ENCODE peak calls at places on chromosomes 12 and 14, in ten cellular contexts. C is fibroblast of the aortic adventitia; A is right atrium auricular region; R is fibroblast of lung; U is CD8-positive, alpha-beta T cell; N is K562; Q is dorsolateral prefrontal cortex; P is psoas muscle; W is fibroblast of pulmonary artery; H is cardiac fibroblast. J is an unnamed sample.

GRCh38 chr14:101518611-101519048 is 42.7 kb upstream of the DIO3 start:
- DNase-seq in C (no peak), A (peak), R (no peak), U (no peak), N (no peak), Q (no peak), P (peak), W (no peak), H (no peak), J (no peak)

GRCh38 chr12:119229837-119230236 is 51.1 kb downstream of the HSPB8 start:
- DNase-seq in C (peak), A (peak), R (peak), U (no peak), N (peak), Q (peak), P (peak), W (peak), H (peak), J (no peak)

GRCh38 chr14:93120952-93121834 is 5.5 kb upstream of the ITPK1 start:
- DNase-seq in C (no peak), A (no peak), R (no peak), U (no peak), N (no peak), Q (no peak), P (no peak), W (no peak), H (no peak), J (no peak)

GRCh38 chr12:25286837-25287236 is 36.1 kb upstream of the KRAS start:
- DNase-seq in C (no peak), A (no peak), R (no peak), U (no peak), N (no peak), Q (no peak), P (no peak), W (no peak), H (no peak), J (no peak)

GRCh38 chr14:104048758-104049496 is 36.6 kb upstream of the ASPG start:
- DNase-seq in C (no peak), A (no peak), R (peak), U (no peak), N (no peak), Q (no peak), P (no peak), W (peak), H (peak), J (no peak)

GRCh38 chr14:45199246-45199645 is 53.8 kb downstream of the MIS18BP1 start:
- DNase-seq in C (peak), A (no peak), R (peak), U (no peak), N (no peak), Q (no peak), P (no peak), W (peak), H (peak), J (no peak)

GRCh38 chr14:91249841-91250616 is 5.5 kb upstream of the GPR68 start:
- DNase-seq in C (no peak), A (no peak), R (peak), U (no peak), N (peak), Q (no peak), P (no peak), W (no peak), H (peak), J (peak)

GRCh38 chr12:49230810-49231209 is 34.1 kb upstream of the TUBA1C start:
- DNase-seq in C (no peak), A (no peak), R (no peak), U (no peak), N (no peak), Q (no peak), P (no peak), W (no peak), H (no peak), J (no peak)

GRCh38 chr14:21104448-21105060 is 3.7 kb downstream of the TMEM253 start:
- DNase-seq in C (peak), A (peak), R (peak), U (peak), N (peak), Q (peak), P (peak), W (peak), H (peak), J (no peak)

GRCh38 chr12:4293299-4293941 is 19.9 kb downstream of the CCND2 start:
- DNase-seq in C (no peak), A (no peak), R (no peak), U (no peak), N (no peak), Q (no peak), P (no peak), W (no peak), H (no peak), J (no peak)

GRCh38 chr14:101823511-101824120 is 62.1 kb downstream of the PPP2R5C start:
- DNase-seq in C (peak), A (no peak), R (peak), U (no peak), N (no peak), Q (peak), P (no peak), W (no peak), H (peak), J (no peak)

GRCh38 chr12:72271401-72271740 is 799 bp upstream of the TRHDE start:
- DNase-seq in C (no peak), A (peak), R (peak), U (no peak), N (no peak), Q (peak), P (no peak), W (no peak), H (peak), J (no peak)

GRCh38 chr12:93571854-93572711 is at the start of gene SOCS2:
- DNase-seq in C (no peak), A (no peak), R (peak), U (no peak), N (peak), Q (no peak), P (peak), W (peak), H (no peak), J (no peak)

GRCh38 chr14:104688755-104689619 is at the start of gene INF2:
- DNase-seq in C (peak), A (no peak), R (peak), U (no peak), N (peak), Q (no peak), P (peak), W (peak), H (peak), J (no peak)

GRCh38 chr12:546920-547845 is 87.4 kb downstream of the B4GALNT3 start:
- DNase-seq in C (peak), A (no peak), R (peak), U (peak), N (peak), Q (peak), P (peak), W (peak), H (peak), J (no peak)

GRCh38 chr14:92932448-92933395 is 9.8 kb downstream of the CHGA start:
- DNase-seq in C (no peak), A (no peak), R (no peak), U (no peak), N (no peak), Q (no peak), P (no peak), W (no peak), H (no peak), J (no peak)

GRCh38 chr12:96208801-96209534 is 14.8 kb downstream of the ELK3 start:
- DNase-seq in C (peak), A (no peak), R (no peak), U (no peak), N (no peak), Q (no peak), P (no peak), W (peak), H (peak), J (no peak)

GRCh38 chr12:84599539-84599938 is 313.1 kb downstream of the SLC6A15 start:
- DNase-seq in C (peak), A (no peak), R (peak), U (no peak), N (no peak), Q (no peak), P (no peak), W (peak), H (peak), J (peak)

GRCh38 chr12:56928262-56928661 is 5.9 kb downstream of the SDR9C7 start:
- DNase-seq in C (no peak), A (no peak), R (no peak), U (no peak), N (no peak), Q (no peak), P (no peak), W (no peak), H (no peak), J (no peak)

GRCh38 chr12:130632582-130633174 is 83.4 kb downstream of the RIMBP2 start:
- DNase-seq in C (no peak), A (no peak), R (no peak), U (no peak), N (no peak), Q (no peak), P (no peak), W (no peak), H (no peak), J (no peak)

GRCh38 chr14:104586832-104587620 is 7.5 kb downstream of the C14orf180 start:
- DNase-seq in C (no peak), A (peak), R (no peak), U (no peak), N (no peak), Q (peak), P (peak), W (no peak), H (peak), J (no peak)

GRCh38 chr12:9404469-9405260 is 196.5 kb upstream of the PZP start:
- DNase-seq in C (no peak), A (no peak), R (no peak), U (no peak), N (no peak), Q (no peak), P (peak), W (no peak), H (no peak), J (no peak)

GRCh38 chr14:104968541-104969401 is 9.4 kb downstream of the AHNAK2 start:
- DNase-seq in C (peak), A (no peak), R (peak), U (no peak), N (no peak), Q (no peak), P (peak), W (peak), H (peak), J (no peak)

GRCh38 chr14:100578552-100578951 is 8.7 kb downstream of the BEGAIN start:
- DNase-seq in C (no peak), A (no peak), R (no peak), U (no peak), N (no peak), Q (no peak), P (no peak), W (peak), H (peak), J (no peak)

GRCh38 chr12:11067514-11067913 is 5.4 kb upstream of the TAS2R46 start:
- DNase-seq in C (peak), A (no peak), R (peak), U (no peak), N (no peak), Q (no peak), P (no peak), W (peak), H (peak), J (peak)

GRCh38 chr12:47991106-47991550 is 13.1 kb downstream of the COL2A1 start:
- DNase-seq in C (no peak), A (no peak), R (no peak), U (no peak), N (no peak), Q (no peak), P (no peak), W (no peak), H (no peak), J (no peak)

GRCh38 chr12:42128327-42128726 is 16.3 kb downstream of the GXYLT1 start:
- DNase-seq in C (no peak), A (no peak), R (peak), U (no peak), N (no peak), Q (no peak), P (no peak), W (no peak), H (no peak), J (no peak)

GRCh38 chr14:37185670-37186069 is 12.1 kb upstream of the MIPOL1 start:
- DNase-seq in C (no peak), A (no peak), R (no peak), U (no peak), N (no peak), Q (no peak), P (no peak), W (no peak), H (no peak), J (no peak)

GRCh38 chr12:2101798-2102197 is 49.0 kb downstream of the CACNA1C start:
- DNase-seq in C (no peak), A (no peak), R (no peak), U (no peak), N (no peak), Q (no peak), P (no peak), W (no peak), H (no peak), J (no peak)

GRCh38 chr12:90896164-90896563 is 58.8 kb downstream of the CCER1 start:
- DNase-seq in C (peak), A (no peak), R (peak), U (no peak), N (no peak), Q (no peak), P (no peak), W (peak), H (peak), J (peak)

GRCh38 chr12:94834036-94834625 is 169.4 kb downstream of the NDUFA12 start:
- DNase-seq in C (no peak), A (no peak), R (no peak), U (no peak), N (no peak), Q (no peak), P (no peak), W (no peak), H (no peak), J (no peak)

GRCh38 chr14:21236948-21237797 is 32.1 kb downstream of the HNRNPC start:
- DNase-seq in C (no peak), A (no peak), R (no peak), U (no peak), N (no peak), Q (no peak), P (no peak), W (no peak), H (no peak), J (no peak)

GRCh38 chr12:81615031-81615430 is 144.1 kb downstream of the PPFIA2 start:
- DNase-seq in C (no peak), A (no peak), R (peak), U (no peak), N (no peak), Q (no peak), P (no peak), W (no peak), H (no peak), J (no peak)

GRCh38 chr12:123387508-123388217 is 3.7 kb downstream of the KMT5A start:
- DNase-seq in C (no peak), A (no peak), R (no peak), U (no peak), N (no peak), Q (no peak), P (no peak), W (no peak), H (no peak), J (no peak)

GRCh38 chr12:109719123-109720022 is 5.7 kb downstream of the FAM222A start:
- DNase-seq in C (no peak), A (no peak), R (no peak), U (no peak), N (peak), Q (no peak), P (no peak), W (no peak), H (no peak), J (no peak)
- TF ChIP-seq CTCF in C (peak), A (no peak), R (peak), U (no peak), N (peak), Q (peak), P (peak), W (no peak), H (peak), J (peak)

DNA sequence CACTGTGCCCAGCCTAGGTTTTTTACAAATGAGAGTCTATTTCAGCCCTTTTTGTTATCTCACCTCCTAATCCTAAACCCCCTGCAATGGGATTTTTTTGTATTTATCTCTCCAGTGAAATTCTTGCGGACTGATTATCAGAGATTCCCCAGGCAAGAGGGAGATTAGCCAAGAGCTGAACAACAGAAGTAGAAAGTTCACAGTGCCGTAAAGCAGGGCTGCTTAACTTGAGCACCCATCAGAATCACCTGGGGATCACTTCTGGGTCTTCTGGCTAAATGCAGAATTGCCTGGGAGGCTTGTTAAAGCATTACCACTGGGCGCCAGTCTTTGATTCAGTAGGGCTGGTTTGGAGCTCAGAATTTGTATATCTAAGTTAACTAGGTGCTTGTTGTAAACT is 1.3 kb upstream of the DPPA3 start:
- DNase-seq in C (no peak), A (no peak), R (no peak), U (no peak), N (no peak), Q (no peak), P (no peak), W (no peak), H (no peak), J (no peak)
- H3K4me3 ChIP-seq in C (no peak), A (no peak), R (no peak), U (no peak), N (no peak), Q (no peak), P (no peak), W (no peak), H (no peak), J (no peak)

DNA sequence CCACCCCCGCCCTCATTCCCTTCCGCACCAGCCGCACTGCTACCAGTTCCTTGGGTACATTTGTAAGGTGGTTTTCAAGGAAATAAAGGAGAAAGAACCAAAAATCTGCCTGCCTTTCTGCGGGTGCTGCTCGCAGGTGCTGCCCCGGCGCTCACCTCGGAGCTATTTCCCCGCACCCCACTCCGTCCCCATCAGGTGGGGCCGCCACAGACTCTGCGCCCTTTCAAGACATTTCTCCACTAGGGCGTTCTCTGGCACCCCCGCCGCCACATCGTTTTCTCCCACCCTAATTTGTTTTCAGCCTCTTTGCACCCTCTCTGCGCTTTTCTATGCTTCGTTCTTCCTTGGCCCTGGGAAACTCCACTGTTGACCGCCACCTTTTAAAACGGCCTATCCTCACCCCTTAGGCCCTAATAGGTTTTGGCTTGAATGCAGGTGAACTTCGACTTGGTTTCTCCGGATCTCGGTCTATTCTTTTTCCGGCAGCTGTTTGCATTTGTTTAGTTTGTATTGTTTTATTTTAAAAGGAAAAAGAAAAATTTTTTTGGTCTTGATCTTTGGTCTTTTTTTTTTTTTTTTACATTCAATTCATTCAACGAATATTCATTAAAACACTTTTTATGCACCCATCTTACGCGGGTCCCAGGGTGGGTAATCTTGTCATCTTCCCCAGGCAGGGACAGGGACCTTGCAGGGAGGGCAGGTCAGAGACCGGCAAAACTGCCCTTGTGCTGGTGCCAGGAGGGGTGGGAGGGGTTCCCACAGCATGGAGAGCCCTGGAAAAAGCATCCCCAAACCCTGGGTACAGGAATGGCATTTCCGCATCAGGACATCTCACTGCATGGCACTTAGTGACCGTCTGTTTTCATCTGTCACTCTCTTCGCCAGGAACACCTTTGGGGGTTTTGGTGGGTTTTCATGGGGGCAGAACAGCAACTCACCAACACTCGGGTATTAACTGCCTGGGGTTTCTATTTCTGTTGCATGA is 3.1 kb downstream of the VSX2 start:
- DNase-seq in C (no peak), A (no peak), R (no peak), U (no peak), N (no peak), Q (no peak), P (no peak), W (no peak), H (no peak), J (no peak)
- TF ChIP-seq CTCF in C (no peak), A (no peak), R (no peak), U (no peak), N (no peak), Q (no peak), P (no peak), W (no peak), H (no peak), J (no peak)

GRCh38 chr12:32558941-32559340 is 120.2 kb upstream of the DNM1L start:
- DNase-seq in C (peak), A (no peak), R (no peak), U (no peak), N (no peak), Q (no peak), P (no peak), W (peak), H (peak), J (peak)
- H3K4me3 ChIP-seq in C (no peak), A (no peak), R (no peak), U (no peak), N (no peak), Q (no peak), P (peak), W (no peak), H (peak), J (no peak)

GRCh38 chr12:67431436-67432049 is 162.4 kb downstream of the CAND1 start:
- DNase-seq in C (peak), A (no peak), R (peak), U (no peak), N (no peak), Q (no peak), P (no peak), W (peak), H (peak), J (no peak)

GRCh38 chr12:67428431-67428830 is 159.3 kb downstream of the CAND1 start:
- DNase-seq in C (no peak), A (no peak), R (no peak), U (no peak), N (no peak), Q (no peak), P (no peak), W (no peak), H (no peak), J (no peak)

GRCh38 chr12:67433393-67434175 is 164.4 kb downstream of the CAND1 start:
- DNase-seq in C (peak), A (no peak), R (peak), U (no peak), N (peak), Q (no peak), P (no peak), W (no peak), H (no peak), J (no peak)

GRCh38 chr12:67427336-67427735 is 158.2 kb downstream of the CAND1 start:
- DNase-seq in C (no peak), A (no peak), R (no peak), U (no peak), N (no peak), Q (no peak), P (no peak), W (no peak), H (no peak), J (no peak)

GRCh38 chr12:67430708-67431335 is 161.7 kb downstream of the CAND1 start:
- DNase-seq in C (peak), A (peak), R (no peak), U (no peak), N (no peak), Q (no peak), P (peak), W (peak), H (peak), J (no peak)
- TF ChIP-seq CTCF in C (peak), A (no peak), R (peak), U (no peak), N (no peak), Q (peak), P (peak), W (no peak), H (no peak), J (no peak)

GRCh38 chr12:114678718-114679117 is 5.3 kb downstream of the TBX3 start:
- DNase-seq in C (no peak), A (no peak), R (no peak), U (no peak), N (no peak), Q (no peak), P (no peak), W (no peak), H (no peak), J (no peak)
- H3K4me3 ChIP-seq in C (no peak), A (no peak), R (peak), U (no peak), N (no peak), Q (no peak), P (peak), W (peak), H (peak), J (peak)

J was measured in HFF-Myc.